ENCODE peak calls at places on chromosomes 16 and 17, in four cellular contexts. V is lung, Z is stomach, S is neural progenitor cell. G is an unnamed sample.

GRCh38 chr17:74417178-74418045 is 14.5 kb upstream of the GPRC5C start:
- DNase-seq in Z (peak; percentile 43), S (no peak), V (no peak), G (no peak)

GRCh38 chr16:83015871-83016270 is 389.1 kb downstream of the CDH13 start:
- DNase-seq in Z (no peak), S (no peak), V (no peak), G (no peak)

GRCh38 chr17:9971991-9972390 is 66.9 kb upstream of the RCVRN start:
- DNase-seq in Z (peak; percentile 35), S (no peak), V (no peak), G (no peak)

GRCh38 chr17:36632916-36633846 is 31.8 kb downstream of the MRM1 start:
- DNase-seq in S (peak; percentile 51), Z (no peak), V (no peak), G (no peak)

GRCh38 chr17:19904924-19905323 is 37.2 kb upstream of the ULK2 start:
- DNase-seq in Z (no peak), S (no peak), V (no peak), G (no peak)

GRCh38 chr17:57519199-57519598 is 225.9 kb downstream of the CCDC182 start:
- DNase-seq in V (no peak), S (no peak), Z (no peak), G (no peak)

GRCh38 chr17:6470146-6470718 is 26.0 kb downstream of the PIMREG start:
- DNase-seq in Z (no peak), S (no peak), V (no peak), G (no peak)

GRCh38 chr17:78925662-78926555 is 722 bp upstream of the TIMP2 start:
- DNase-seq in V (peak; percentile 73), S (peak; percentile 45), Z (peak; percentile 45), G (no peak)

GRCh38 chr17:32876414-32877163 is at the start of gene MYO1D:
- DNase-seq in V (peak; percentile 70), S (peak; percentile 71), Z (peak; percentile 79), G (peak; percentile 72)

GRCh38 chr16:66746682-66747081 is 4.7 kb downstream of the DYNC1LI2 start:
- DNase-seq in V (no peak), S (no peak), Z (no peak), G (no peak)

GRCh38 chr16:86994651-86995171 is 322.5 kb downstream of the C16orf95 start:
- DNase-seq in S (peak; percentile 50), Z (no peak), V (no peak), G (no peak)

GRCh38 chr16:84810518-84811273 is 9.1 kb upstream of the CRISPLD2 start:
- DNase-seq in V (no peak), Z (no peak), S (no peak), G (no peak)

GRCh38 chr17:69760562-69760961 is 314.5 kb upstream of the KCNJ16 start:
- DNase-seq in S (no peak), V (no peak), Z (no peak), G (no peak)

GRCh38 chr17:38877130-38877851 is 7.4 kb downstream of the LASP1 start:
- DNase-seq in S (peak; percentile 68), Z (no peak), V (no peak), G (peak; percentile 56)

GRCh38 chr17:72304859-72305258 is 184.0 kb downstream of the SOX9 start:
- DNase-seq in S (no peak), V (no peak), Z (no peak), G (no peak)

GRCh38 chr17:48626470-48627241 is 498 bp upstream of the HOXB9 start:
- DNase-seq in V (no peak), Z (no peak), S (peak; percentile 52), G (no peak)

GRCh38 chr17:34436607-34437006 is 73.6 kb upstream of the CCL1 start:
- DNase-seq in Z (no peak), S (no peak), V (no peak), G (no peak)

GRCh38 chr16:82867425-82867824 is 240.7 kb downstream of the CDH13 start:
- DNase-seq in Z (no peak), S (no peak), V (no peak), G (no peak)

GRCh38 chr17:18992454-18993130 is 12.0 kb downstream of the FAM83G start:
- DNase-seq in S (no peak), V (peak; percentile 49), Z (no peak), G (peak; percentile 57)

GRCh38 chr16:27724491-27724878 is 174.5 kb downstream of the KATNIP start:
- DNase-seq in V (no peak), Z (peak; percentile 45), S (no peak), G (no peak)

GRCh38 chr17:37107406-37108083 is 158.8 kb downstream of the AATF start:
- DNase-seq in V (peak; percentile 64), Z (peak; percentile 87), S (no peak), G (no peak)

GRCh38 chr17:78575899-78576298 is 1.3 kb downstream of the DNAH17 start:
- DNase-seq in S (no peak), V (no peak), Z (no peak), G (no peak)

GRCh38 chr16:85675528-85675927 is 13.2 kb downstream of the GINS2 start:
- DNase-seq in Z (no peak), S (no peak), V (no peak), G (no peak)

GRCh38 chr16:67562526-67562917 is at the start of gene CTCF:
- DNase-seq in Z (peak; percentile 85), S (peak; percentile 96), V (peak; percentile 79), G (peak; percentile 76)

GRCh38 chr17:46742539-46743270 is 75.8 kb downstream of the WNT3 start:
- DNase-seq in V (peak; percentile 39), S (no peak), Z (no peak), G (no peak)

GRCh38 chr16:74573622-74574021 is 33.3 kb downstream of the GLG1 start:
- DNase-seq in Z (no peak), S (no peak), V (no peak), G (no peak)

GRCh38 chr16:74575805-74576643 is 30.9 kb downstream of the GLG1 start:
- DNase-seq in S (no peak), V (no peak), Z (no peak), G (no peak)

GRCh38 chr16:74577882-74578366 is 29.0 kb downstream of the GLG1 start:
- DNase-seq in Z (no peak), S (no peak), V (no peak), G (no peak)

GRCh38 chr16:74574146-74574545 is 32.8 kb downstream of the GLG1 start:
- DNase-seq in S (no peak), Z (no peak), V (no peak), G (no peak)

GRCh38 chr16:74575175-74575804 is 31.6 kb downstream of the GLG1 start:
- DNase-seq in S (no peak), V (no peak), Z (no peak), G (no peak)
- H3K4me1 ChIP-seq in S (no peaks in the 10 kb centered on the region), V (peaks cover 5% of the 10 kb centered on the region), Z (peaks cover 7% of the 10 kb centered on the region), G (peaks cover 72% of the 10 kb centered on the region)

GRCh38 chr17:497587-498034 is 145.0 kb upstream of the RPH3AL start:
- DNase-seq in Z (no peak), V (no peak), S (no peak), G (no peak)

GRCh38 chr17:499836-500543 is 147.4 kb upstream of the RPH3AL start:
- DNase-seq in Z (peak; percentile 32), S (no peak), V (peak; percentile 56), G (no peak)

GRCh38 chr17:494601-495195 is 142.1 kb upstream of the RPH3AL start:
- DNase-seq in V (no peak), Z (no peak), S (no peak), G (no peak)

GRCh38 chr17:493666-494065 is 141.1 kb upstream of the RPH3AL start:
- DNase-seq in V (no peak), S (no peak), Z (no peak), G (no peak)

DNA sequence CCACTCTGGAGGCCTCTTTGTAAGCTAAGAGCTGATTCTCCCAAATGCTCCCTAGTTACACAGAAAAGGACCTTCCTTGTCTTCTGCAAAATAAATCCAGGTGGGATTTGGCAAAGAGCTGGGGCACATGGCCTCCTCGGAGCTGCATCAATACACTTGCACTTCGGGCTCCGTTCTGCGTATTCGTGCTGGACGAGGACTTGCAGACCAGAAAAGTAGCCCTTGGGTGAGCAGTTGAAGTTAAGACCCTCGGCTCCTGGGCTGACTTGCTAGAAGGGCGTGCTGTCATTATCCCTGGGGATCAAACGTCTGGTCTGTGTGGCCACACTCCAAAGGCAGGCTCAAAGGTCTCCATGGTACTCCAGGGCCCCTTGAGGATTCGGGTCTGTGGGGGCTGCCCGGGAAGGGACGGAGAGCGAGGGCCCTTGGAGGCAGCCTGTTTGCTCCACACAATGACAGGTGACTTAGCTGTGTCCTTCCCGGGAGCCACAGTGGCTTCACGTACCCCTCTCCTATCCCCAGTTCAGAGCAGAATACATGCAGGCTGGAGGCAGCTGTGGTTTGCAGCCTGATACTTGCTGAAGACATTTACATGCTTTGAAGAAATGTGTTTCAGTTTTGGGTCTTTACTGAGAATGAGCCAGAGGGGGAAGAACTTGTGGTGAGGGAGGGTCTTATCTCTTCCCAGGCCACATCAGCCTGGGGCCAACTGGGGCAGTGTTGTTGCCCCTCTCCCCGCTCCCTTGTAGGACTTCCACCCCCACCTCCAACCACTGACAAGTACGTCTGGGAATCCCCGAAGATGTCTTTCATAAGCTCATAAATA is 144.4 kb upstream of the RPH3AL start:
- DNase-seq in V (no peak), Z (no peak), S (no peak), G (no peak)
- TF ChIP-seq CTCF in V (no peak), Z (no peak), S (no peak), G (no peak)

GRCh38 chr16:3131755-3132377 is 3.0 kb upstream of the ZNF213 start:
- DNase-seq in S (peak; percentile 78), Z (peak; percentile 48), V (no peak), G (peak; percentile 39)
- H3K4me1 ChIP-seq in S (peaks cover 7% of the 10 kb centered on the region), Z (peaks cover 41% of the 10 kb centered on the region), V (peaks cover 5% of the 10 kb centered on the region), G (peaks cover 35% of the 10 kb centered on the region)

DNA sequence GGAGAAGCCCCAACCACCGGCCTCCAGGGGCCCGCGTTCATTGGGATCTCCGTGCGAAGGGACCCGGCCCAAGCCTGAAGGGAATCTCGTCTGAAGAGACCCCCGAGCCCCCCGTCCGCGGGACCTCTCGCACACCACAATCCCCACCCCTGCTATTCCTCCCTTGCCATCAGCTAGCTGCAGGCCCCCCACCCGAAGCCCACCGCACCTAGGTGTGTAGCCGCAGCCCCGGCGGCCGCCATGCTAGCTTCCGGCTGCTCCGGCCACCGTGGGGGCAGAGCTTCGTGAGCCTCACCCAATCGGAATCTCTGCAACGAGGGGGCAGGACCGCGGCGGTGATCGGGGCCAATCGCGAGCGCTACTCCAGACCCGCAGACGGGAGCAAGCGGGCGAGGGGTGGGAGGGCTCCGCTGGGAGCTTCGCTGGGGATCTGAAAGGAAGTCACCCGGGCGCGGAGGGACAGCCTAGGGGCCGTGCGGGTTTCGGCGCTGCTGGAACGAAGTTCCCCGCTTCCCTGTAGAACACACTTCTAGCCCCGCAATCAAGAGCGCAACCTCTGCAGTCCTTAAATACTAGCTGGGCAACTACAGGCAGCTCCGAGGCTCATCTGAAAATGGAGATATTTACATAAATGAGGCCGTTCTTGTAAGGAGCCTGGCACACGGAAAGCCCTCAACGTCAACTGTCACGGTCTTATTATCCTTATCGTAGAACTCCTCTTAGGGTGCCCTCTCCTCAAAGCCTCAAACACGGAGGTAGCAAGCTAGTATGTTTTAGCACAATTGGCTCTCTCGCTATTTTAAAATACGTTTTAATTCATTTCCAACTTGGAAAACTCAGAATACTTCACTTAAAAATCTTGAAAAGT is at the start of gene PIGS:
- DNase-seq in Z (peak; percentile 97), V (peak; percentile 96), S (peak; percentile 98), G (peak; percentile 90)
- TF ChIP-seq CTCF in Z (no peak), V (no peak), S (no peak), G (no peak)

G was measured in CD8-positive, alpha-beta T cell.